ENCODE peak calls at places on chromosomes 12 and 14, in six cellular contexts. L, Y, Z, D, Q and O are unnamed samples.

GRCh38 chr12:13093191-13093849 is 10.1 kb downstream of the GSG1 start:
- DNase-seq in L (no peak), Y (no peak), Z (peak; percentile 47), D (no peak), Q (no peak), O (no peak)

GRCh38 chr12:77372026-77372425 is 306.7 kb upstream of the E2F7 start:
- DNase-seq in L (no peak), Y (no peak), Z (no peak), D (no peak), Q (no peak), O (no peak)

GRCh38 chr12:32126720-32127119 is 20.1 kb downstream of the BICD1 start:
- DNase-seq in L (no peak), Y (no peak), Z (peak; percentile 56), D (no peak), Q (no peak), O (peak; percentile 7)

GRCh38 chr12:27277846-27278260 is 33.8 kb downstream of the STK38L start:
- DNase-seq in L (no peak), Y (no peak), Z (peak; percentile 74), D (no peak), Q (peak; percentile 73), O (no peak)

GRCh38 chr12:94240171-94240570 is 91.8 kb downstream of the PLXNC1 start:
- DNase-seq in L (no peak), Y (no peak), Z (no peak), D (no peak), Q (peak; percentile 88), O (no peak)

GRCh38 chr12:3713483-3713882 is 39.4 kb downstream of the CRACR2A start:
- DNase-seq in L (peak; percentile 38), Y (no peak), Z (no peak), D (no peak), Q (no peak), O (peak; percentile 68)

GRCh38 chr12:66017736-66018135 is 112.8 kb downstream of the LLPH start:
- DNase-seq in L (no peak), Y (no peak), Z (peak; percentile 32), D (no peak), Q (no peak), O (no peak)

GRCh38 chr12:86134571-86134970 is 121.6 kb downstream of the MGAT4C start:
- DNase-seq in L (no peak), Y (no peak), Z (peak; percentile 28), D (no peak), Q (no peak), O (no peak)

GRCh38 chr14:101215936-101216335 is 312.4 kb upstream of the RTL1 start:
- DNase-seq in L (no peak), Y (no peak), Z (no peak), D (peak; percentile 0), Q (no peak), O (no peak)

GRCh38 chr12:102603021-102603420 is 122.7 kb upstream of the IGF1 start:
- DNase-seq in L (no peak), Y (no peak), Z (no peak), D (no peak), Q (no peak), O (no peak)

GRCh38 chr14:70013269-70013873 is 134.2 kb downstream of the SMOC1 start:
- DNase-seq in L (peak; percentile 32), Y (peak; percentile 54), Z (no peak), D (peak; percentile 68), Q (no peak), O (peak; percentile 93)

GRCh38 chr14:65184032-65184764 is 81.9 kb upstream of the MAX start:
- DNase-seq in L (no peak), Y (no peak), Z (no peak), D (no peak), Q (no peak), O (no peak)

GRCh38 chr14:85482549-85482948 is 47.4 kb upstream of the FLRT2 start:
- DNase-seq in L (no peak), Y (no peak), Z (no peak), D (no peak), Q (no peak), O (no peak)

GRCh38 chr12:80892597-80893445 is 44.9 kb downstream of the LIN7A start:
- DNase-seq in L (peak; percentile 27), Y (no peak), Z (peak; percentile 73), D (no peak), Q (peak; percentile 9), O (peak; percentile 59)

GRCh38 chr14:54647378-54647777 is 80.5 kb downstream of the SAMD4A start:
- DNase-seq in L (no peak), Y (no peak), Z (no peak), D (no peak), Q (no peak), O (no peak)

GRCh38 chr12:21265932-21266331 is 68.8 kb downstream of the SLCO1A2 start:
- DNase-seq in L (no peak), Y (no peak), Z (no peak), D (no peak), Q (no peak), O (no peak)

GRCh38 chr12:95633049-95633545 is 81.8 kb upstream of the USP44 start:
- DNase-seq in L (no peak), Y (no peak), Z (peak; percentile 68), D (no peak), Q (no peak), O (no peak)

GRCh38 chr12:94754653-94755052 is 104.3 kb upstream of the TMCC3 start:
- DNase-seq in L (no peak), Y (no peak), Z (peak; percentile 12), D (no peak), Q (no peak), O (no peak)

GRCh38 chr14:50036211-50036610 is 80.2 kb downstream of the VCPKMT start:
- DNase-seq in L (no peak), Y (no peak), Z (no peak), D (no peak), Q (no peak), O (no peak)

GRCh38 chr12:14921218-14921617 is 17.1 kb downstream of the ERP27 start:
- DNase-seq in L (no peak), Y (no peak), Z (no peak), D (no peak), Q (no peak), O (no peak)

GRCh38 chr14:21723431-21724045 is 49.9 kb upstream of the OR4E1 start:
- DNase-seq in L (peak; percentile 46), Y (peak; percentile 48), Z (no peak), D (peak; percentile 89), Q (no peak), O (peak; percentile 94)

GRCh38 chr12:21221072-21221471 is 90.1 kb downstream of the SLCO1B1 start:
- DNase-seq in L (no peak), Y (no peak), Z (no peak), D (no peak), Q (no peak), O (no peak)

GRCh38 chr14:51663783-51664326 is 12.1 kb downstream of the FRMD6 start:
- DNase-seq in L (no peak), Y (no peak), Z (no peak), D (no peak), Q (no peak), O (no peak)

GRCh38 chr12:21169878-21170472 is 39.0 kb downstream of the SLCO1B1 start:
- DNase-seq in L (peak; percentile 97), Y (peak; percentile 74), Z (peak; percentile 57), D (peak; percentile 86), Q (no peak), O (peak; percentile 97)

GRCh38 chr14:50040401-50040775 is 76.0 kb downstream of the VCPKMT start:
- DNase-seq in L (no peak), Y (no peak), Z (peak; percentile 38), D (no peak), Q (no peak), O (no peak)

GRCh38 chr14:20412876-20413784 is at the start of gene TEP1:
- DNase-seq in L (peak; percentile 46), Y (peak; percentile 67), Z (peak; percentile 95), D (peak; percentile 87), Q (no peak), O (peak; percentile 93)

GRCh38 chr14:65304963-65305362 is 107.6 kb upstream of the FUT8 start:
- DNase-seq in L (no peak), Y (no peak), Z (no peak), D (no peak), Q (no peak), O (no peak)

DNA sequence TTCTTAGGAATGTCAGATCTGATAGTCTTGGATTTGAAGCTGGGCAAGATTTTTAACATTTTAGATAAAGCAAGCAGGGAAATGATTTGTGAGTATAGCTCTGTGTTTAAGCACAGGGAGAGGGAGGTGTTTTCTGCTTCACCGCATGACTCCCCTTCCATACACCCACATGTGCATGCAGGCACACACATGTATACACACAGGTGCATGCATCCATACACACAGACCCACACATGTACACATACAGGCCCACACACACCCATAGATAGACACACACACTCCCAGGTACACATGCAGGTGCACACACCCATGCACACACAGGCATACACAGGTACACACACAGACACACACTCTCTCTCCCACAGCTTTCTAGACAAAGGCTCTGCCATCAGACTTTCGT is 1135.6 kb downstream of the BCL11B start:
- DNase-seq in L (no peak), Y (no peak), Z (no peak), D (no peak), Q (no peak), O (no peak)
- H3K4me1 ChIP-seq in L (no peaks in the 10 kb centered on the region), Y (peaks cover 13% of the 10 kb centered on the region), Z (no peaks in the 10 kb centered on the region), D (peaks cover 27% of the 10 kb centered on the region), Q (no peaks in the 10 kb centered on the region), O (peaks cover 11% of the 10 kb centered on the region)

DNA sequence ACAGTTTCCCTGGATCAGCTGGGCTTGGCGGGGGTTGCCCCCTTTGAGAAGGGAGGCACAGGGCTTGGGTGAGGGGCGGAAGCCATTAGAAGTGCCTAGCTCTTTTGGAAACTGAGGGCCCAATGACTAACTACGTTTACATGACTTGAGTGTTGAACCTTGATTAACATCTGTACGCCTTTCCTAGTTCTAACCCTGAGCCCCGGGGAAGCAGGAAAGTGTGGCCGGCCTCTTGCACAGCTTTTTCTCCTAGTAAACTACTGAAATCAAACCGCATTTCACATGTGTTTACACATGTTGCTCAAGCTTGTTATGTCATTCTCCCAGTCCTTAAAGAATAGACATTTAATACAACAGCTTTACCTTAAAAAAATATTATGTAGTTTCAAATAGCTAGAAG is 1356.4 kb upstream of the TMEM132C start:
- DNase-seq in L (no peak), Y (no peak), Z (no peak), D (no peak), Q (no peak), O (no peak)
- H3K9me3 ChIP-seq in L (no peaks in the 10 kb centered on the region), Y (no peaks in the 10 kb centered on the region), Z (no peaks in the 10 kb centered on the region), D (no peaks in the 10 kb centered on the region), Q (no peaks in the 10 kb centered on the region), O (no peaks in the 10 kb centered on the region)

GRCh38 chr14:105168496-105168978 is at the start of gene JAG2:
- DNase-seq in L (no peak), Y (peak; percentile 27), Z (peak; percentile 58), D (peak; percentile 79), Q (no peak), O (peak; percentile 88)

GRCh38 chr14:105167303-105168092 is 1.1 kb downstream of the JAG2 start:
- DNase-seq in L (no peak), Y (no peak), Z (peak; percentile 38), D (peak; percentile 66), Q (no peak), O (peak; percentile 73)

GRCh38 chr14:105166571-105167302 is 1.8 kb downstream of the JAG2 start:
- DNase-seq in L (no peak), Y (no peak), Z (no peak), D (no peak), Q (no peak), O (no peak)

GRCh38 chr14:105168979-105169507 is 467 bp upstream of the JAG2 start:
- DNase-seq in L (no peak), Y (peak; percentile 57), Z (peak; percentile 31), D (peak; percentile 76), Q (no peak), O (peak; percentile 90)

GRCh38 chr14:105168093-105168420 is 519 bp downstream of the JAG2 start:
- DNase-seq in L (no peak), Y (no peak), Z (no peak), D (no peak), Q (no peak), O (no peak)
- H3K9ac ChIP-seq in L (peak overlapping the region; percentile 67), Y (peak overlapping the region; percentile 90), Z (no peak overlapping the region), D (no peak overlapping the region), Q (no peak overlapping the region), O (no peak overlapping the region)

GRCh38 chr14:99254391-99255009 is 17.5 kb downstream of the BCL11B start:
- DNase-seq in L (no peak), Y (no peak), Z (no peak), D (no peak), Q (no peak), O (no peak)
- H3K4me1 ChIP-seq in L (peaks cover 6% of the 10 kb centered on the region), Y (peaks cover 1% of the 10 kb centered on the region), Z (peaks cover 5% of the 10 kb centered on the region), D (peaks cover 6% of the 10 kb centered on the region), Q (no peaks in the 10 kb centered on the region), O (peaks cover 5% of the 10 kb centered on the region)